ENCODE peak calls at places on chromosomes 7 and 10, in four cellular contexts. One of them, this sample, is unnamed.

GRCh38 chr7:158265743-158266080 is 321.9 kb downstream of the PTPRN2 start:
- DNase-seq in K562: no peak
- DNase-seq in HepG2: no peak
- DNase-seq in H1: no peak
- DNase-seq in this sample: no peak

GRCh38 chr7:99102809-99103690 is 40.9 kb downstream of the SMURF1 start:
- DNase-seq in HepG2: no peak
- DNase-seq in K562: peak
- DNase-seq in H1: no peak
- DNase-seq in this sample: no peak

GRCh38 chr7:1412322-1413261 is 46.7 kb downstream of the MICALL2 start:
- DNase-seq in HepG2: peak
- DNase-seq in K562: peak
- DNase-seq in H1: peak
- DNase-seq in this sample: no peak

GRCh38 chr10:43874984-43875383 is 226.3 kb upstream of the ZNF32 start:
- DNase-seq in HepG2: no peak
- DNase-seq in K562: no peak
- DNase-seq in H1: peak
- DNase-seq in this sample: no peak

GRCh38 chr10:59668081-59668480 is 41.6 kb downstream of the SLC16A9 start:
- DNase-seq in K562: no peak
- DNase-seq in H1: no peak
- DNase-seq in HepG2: no peak
- DNase-seq in this sample: no peak

GRCh38 chr10:11849908-11850307 is 26.8 kb downstream of the PROSER2 start:
- DNase-seq in K562: no peak
- DNase-seq in HepG2: no peak
- DNase-seq in H1: no peak
- DNase-seq in this sample: no peak

GRCh38 chr10:102646610-102647432 is 2.5 kb downstream of the TRIM8 start:
- DNase-seq in H1: no peak
- DNase-seq in K562: no peak
- DNase-seq in HepG2: no peak
- DNase-seq in this sample: no peak

GRCh38 chr7:55574062-55574717 is 1.9 kb upstream of the VOPP1 start:
- DNase-seq in H1: no peak
- DNase-seq in K562: no peak
- DNase-seq in HepG2: no peak
- DNase-seq in this sample: no peak

GRCh38 chr10:125840955-125841354 is 17.6 kb downstream of the BCCIP start:
- DNase-seq in K562: no peak
- DNase-seq in HepG2: no peak
- DNase-seq in H1: no peak
- DNase-seq in this sample: no peak

GRCh38 chr10:60426425-60426824 is 36.8 kb upstream of the ANK3 start:
- DNase-seq in H1: no peak
- DNase-seq in HepG2: peak
- DNase-seq in K562: no peak
- DNase-seq in this sample: no peak

GRCh38 chr7:158782638-158783490 is 46.4 kb downstream of the ESYT2 start:
- DNase-seq in HepG2: peak
- DNase-seq in H1: peak
- DNase-seq in K562: peak
- DNase-seq in this sample: no peak

GRCh38 chr10:33223326-33224014 is 111.0 kb downstream of the NRP1 start:
- DNase-seq in K562: no peak
- DNase-seq in HepG2: no peak
- DNase-seq in H1: no peak
- DNase-seq in this sample: no peak
- TF ChIP-seq BRCA1 in K562: no peak
- TF ChIP-seq BRCA1 in HepG2: no peak
- TF ChIP-seq BRCA1 in H1: no peak
- TF ChIP-seq BRCA1 in this sample: no peak

GRCh38 chr7:77200542-77200941 is 923 bp upstream of the FGL2 start:
- DNase-seq in H1: no peak
- DNase-seq in HepG2: no peak
- DNase-seq in K562: no peak
- DNase-seq in this sample: no peak

GRCh38 chr7:77202544-77202976 is 2.9 kb upstream of the FGL2 start:
- DNase-seq in H1: no peak
- DNase-seq in HepG2: no peak
- DNase-seq in K562: no peak
- DNase-seq in this sample: peak

GRCh38 chr7:77197135-77197534 is 2.5 kb downstream of the FGL2 start:
- DNase-seq in HepG2: no peak
- DNase-seq in K562: no peak
- DNase-seq in H1: no peak
- DNase-seq in this sample: no peak

DNA sequence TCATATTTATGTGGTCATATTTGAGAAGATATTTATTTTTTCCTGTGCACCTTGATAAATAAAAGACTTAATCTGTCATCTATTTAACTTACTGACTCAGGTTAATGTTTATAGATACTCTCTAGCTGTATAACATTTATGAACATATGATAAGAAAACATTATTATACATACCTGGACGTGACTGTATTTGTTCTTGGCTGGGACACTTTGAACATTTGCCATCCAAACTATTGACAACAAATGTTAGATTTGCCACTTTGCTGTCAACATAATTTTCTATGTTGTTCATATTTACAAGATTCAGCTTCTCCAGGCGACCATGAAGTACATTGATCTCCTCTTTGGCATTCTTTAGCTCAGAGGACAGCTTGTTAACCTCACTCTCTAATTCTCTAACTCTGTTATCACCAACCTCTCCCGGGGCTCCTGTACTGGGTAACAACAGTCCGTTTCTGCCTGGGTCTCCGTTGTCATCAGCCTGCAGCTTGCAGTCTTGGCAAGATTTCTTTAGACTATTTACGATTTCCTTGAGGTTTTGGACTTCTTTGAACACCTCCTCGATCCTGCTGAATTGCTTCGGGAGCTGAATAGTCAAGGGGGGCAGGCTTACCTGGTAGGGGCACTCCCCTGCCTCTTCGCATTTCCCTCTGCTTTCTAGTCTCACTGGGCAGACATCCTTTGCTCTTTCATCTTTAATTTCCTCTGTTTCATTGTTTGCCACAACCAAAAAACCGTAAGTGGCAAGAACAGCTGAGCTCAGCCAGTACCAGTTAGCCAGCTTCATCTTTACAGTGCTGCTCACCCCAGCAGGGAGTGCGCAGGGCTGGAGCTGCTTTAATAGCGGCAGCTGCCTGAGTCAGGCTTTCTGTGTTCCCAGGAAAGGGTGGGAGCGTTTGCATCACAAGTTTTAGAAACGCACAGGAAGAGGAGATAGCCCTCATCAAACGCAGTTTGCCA is at the start of gene FGL2:
- DNase-seq in H1: peak
- DNase-seq in K562: no peak
- DNase-seq in HepG2: no peak
- DNase-seq in this sample: no peak
- H2AFZ ChIP-seq in H1: peak
- H2AFZ ChIP-seq in K562: no peak
- H2AFZ ChIP-seq in HepG2: no peak
- H2AFZ ChIP-seq in this sample: peak

GRCh38 chr7:105132335-105132734 is 118.3 kb downstream of the KMT2E start:
- DNase-seq in H1: no peak
- DNase-seq in HepG2: no peak
- DNase-seq in K562: no peak
- DNase-seq in this sample: no peak

GRCh38 chr7:105132835-105133234 is 118.8 kb downstream of the KMT2E start:
- DNase-seq in HepG2: no peak
- DNase-seq in H1: no peak
- DNase-seq in K562: no peak
- DNase-seq in this sample: no peak

GRCh38 chr7:105133358-105133757 is 119.4 kb downstream of the KMT2E start:
- DNase-seq in H1: peak
- DNase-seq in K562: no peak
- DNase-seq in HepG2: no peak
- DNase-seq in this sample: no peak

GRCh38 chr7:105136221-105136620 is 122.2 kb downstream of the KMT2E start:
- DNase-seq in K562: peak
- DNase-seq in HepG2: peak
- DNase-seq in H1: no peak
- DNase-seq in this sample: no peak

DNA sequence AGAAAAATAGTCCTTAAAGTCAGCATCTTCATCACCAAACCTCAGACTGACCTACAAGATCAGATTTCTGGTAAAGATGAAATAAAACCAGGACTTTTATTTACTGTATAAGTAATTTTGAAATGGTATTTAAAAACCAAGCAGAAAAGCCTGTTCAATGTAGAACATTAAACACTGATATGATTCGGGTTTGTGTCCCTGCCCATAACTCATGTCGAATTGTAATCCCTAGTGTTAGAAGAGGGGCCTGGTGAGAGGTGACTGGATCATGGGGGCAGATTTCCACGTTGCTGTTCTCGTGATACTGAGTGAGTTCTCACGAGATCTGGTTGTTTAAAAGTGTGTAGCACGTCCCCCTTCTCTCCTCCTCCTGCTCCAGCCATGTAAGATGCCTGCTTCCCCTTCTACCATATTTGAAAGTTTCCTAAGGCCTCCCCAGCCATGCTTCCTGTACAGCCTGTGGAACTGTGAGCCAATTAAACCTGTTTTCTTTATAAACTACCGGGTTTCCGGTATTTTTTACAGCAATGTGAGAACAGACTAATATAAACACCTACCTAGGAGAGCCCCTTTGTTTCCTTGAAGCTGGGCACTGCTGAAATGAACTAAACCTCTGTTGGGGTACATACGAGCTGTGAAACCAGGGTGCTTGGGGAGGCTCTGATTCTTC is 120.1 kb downstream of the KMT2E start:
- DNase-seq in H1: peak
- DNase-seq in K562: no peak
- DNase-seq in HepG2: no peak
- DNase-seq in this sample: no peak
- TF ChIP-seq RAD21 in H1: no peak
- TF ChIP-seq RAD21 in K562: no peak
- TF ChIP-seq RAD21 in HepG2: no peak
- TF ChIP-seq RAD21 in this sample: no peak

DNA sequence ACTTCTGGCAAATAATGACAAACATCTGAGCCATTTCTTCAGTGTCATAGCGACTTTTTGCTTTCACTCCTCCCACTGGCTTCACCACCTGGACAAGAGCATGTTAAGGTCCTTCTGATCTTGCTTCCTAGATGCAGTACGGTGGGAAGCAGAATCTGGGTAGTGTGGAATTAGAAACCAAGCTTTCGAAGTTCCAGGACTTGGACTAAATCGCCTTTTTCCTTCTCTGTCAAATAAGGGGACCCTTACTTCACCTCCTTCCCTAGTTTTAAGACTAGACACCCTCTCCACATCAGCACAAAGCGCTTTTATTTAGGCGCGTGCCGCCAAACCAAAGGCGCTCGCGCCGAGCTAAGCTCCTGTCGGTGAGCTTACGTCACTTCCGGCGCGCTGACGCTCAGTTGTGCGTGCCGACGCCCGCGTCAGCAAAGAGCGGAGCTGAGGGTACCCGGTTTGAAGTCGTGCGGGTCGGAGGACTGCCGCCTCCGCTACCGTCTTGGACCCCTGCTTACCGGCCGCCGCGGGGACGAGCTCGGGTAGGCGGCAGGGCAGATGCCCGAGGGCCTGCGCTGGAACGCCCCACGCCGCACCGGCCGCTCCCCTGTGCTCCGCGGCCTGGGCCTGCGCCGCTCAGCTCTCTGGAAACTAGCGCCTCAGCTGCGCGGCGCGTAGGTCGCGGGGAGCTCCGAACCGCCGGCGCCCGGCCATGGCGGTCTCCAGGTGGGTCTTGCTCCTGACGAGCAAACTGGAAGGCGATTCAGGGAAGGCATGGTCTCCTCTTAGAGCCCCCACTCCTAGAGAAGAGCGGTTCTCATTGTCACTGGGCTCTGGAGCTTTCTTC is at the start of gene BTAF1:
- DNase-seq in H1: peak
- DNase-seq in K562: peak
- DNase-seq in HepG2: peak
- DNase-seq in this sample: peak
- TF ChIP-seq BRCA1 in H1: no peak
- TF ChIP-seq BRCA1 in K562: no peak
- TF ChIP-seq BRCA1 in HepG2: no peak
- TF ChIP-seq BRCA1 in this sample: no peak

DNA sequence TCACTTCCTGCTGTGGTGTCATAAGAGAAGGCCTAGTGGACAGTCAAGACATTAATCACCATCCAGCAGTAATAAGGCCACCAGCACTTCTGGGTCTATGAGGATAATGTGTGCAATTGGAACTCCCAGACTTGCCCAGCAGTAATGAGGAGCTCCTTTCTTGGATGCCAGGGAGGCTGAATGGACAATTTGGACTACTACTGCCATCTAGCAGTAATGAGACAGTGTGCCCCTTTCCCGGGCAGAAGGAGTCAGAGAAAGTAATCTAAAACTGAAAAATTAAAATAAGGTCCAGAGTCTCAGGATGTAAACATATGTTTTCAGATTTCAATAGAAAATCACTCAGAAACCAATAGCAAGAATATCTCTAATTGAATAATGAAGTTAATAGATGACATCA is 400.4 kb downstream of the CDC14C start:
- DNase-seq in K562: no peak
- DNase-seq in HepG2: no peak
- DNase-seq in H1: no peak
- DNase-seq in this sample: no peak
- H2AFZ ChIP-seq in K562: no peak
- H2AFZ ChIP-seq in HepG2: no peak
- H2AFZ ChIP-seq in H1: no peak
- H2AFZ ChIP-seq in this sample: peak

GRCh38 chr7:25926439-25926838 is 225.6 kb upstream of the NFE2L3 start:
- DNase-seq in H1: no peak
- DNase-seq in HepG2: no peak
- DNase-seq in K562: no peak
- DNase-seq in this sample: no peak
- TF ChIP-seq RAD21 in H1: no peak
- TF ChIP-seq RAD21 in HepG2: no peak
- TF ChIP-seq RAD21 in K562: no peak
- TF ChIP-seq RAD21 in this sample: no peak

GRCh38 chr7:22937946-22938345 is 76.0 kb downstream of the HYCC1 start:
- DNase-seq in K562: no peak
- DNase-seq in HepG2: no peak
- DNase-seq in H1: no peak
- DNase-seq in this sample: no peak
- TF ChIP-seq BRCA1 in K562: no peak
- TF ChIP-seq BRCA1 in HepG2: no peak
- TF ChIP-seq BRCA1 in H1: no peak
- TF ChIP-seq BRCA1 in this sample: no peak